ENCODE peak calls at places on chromosome 4, in eight cellular contexts. C is WERI-Rb-1, J is heart left ventricle, A is pancreas, N is H1, K is nephron progenitor cell, G is glutamatergic neuron, V is cardiac fibroblast. Q is an unnamed sample.

GRCh38 chr4:3261411-3262207 is 12.7 kb downstream of the MSANTD1 start:
- DNase-seq in C (peak; percentile 6), G (no peak), K (no peak), A (peak; percentile 6), N (no peak), V (no peak), J (no peak), Q (peak; percentile 20)

GRCh38 chr4:106287353-106287969 is 28.5 kb downstream of the TBCK start:
- DNase-seq in V (peak; percentile 87), N (no peak), K (no peak), J (no peak), G (no peak), C (no peak), A (no peak), Q (no peak)

GRCh38 chr4:66741081-66741480 is 804.2 kb downstream of the CENPC start:
- DNase-seq in V (no peak), C (no peak), J (no peak), G (no peak), N (no peak), A (no peak), K (no peak), Q (no peak)

GRCh38 chr4:154961263-154961662 is 180.2 kb downstream of the RBM46 start:
- DNase-seq in G (no peak), V (no peak), A (no peak), J (no peak), C (no peak), N (no peak), K (no peak), Q (no peak)

GRCh38 chr4:168304744-168305459 is 13.7 kb downstream of the DDX60 start:
- DNase-seq in V (peak; percentile 29), G (no peak), A (no peak), C (no peak), N (no peak), K (no peak), J (no peak), Q (no peak)

GRCh38 chr4:4694296-4694772 is 152.5 kb upstream of the STX18 start:
- DNase-seq in C (peak; percentile 30), J (peak; percentile 70), G (no peak), N (peak; percentile 21), V (peak; percentile 31), A (peak; percentile 30), K (no peak), Q (peak; percentile 55)

GRCh38 chr4:100907465-100908454 is 389.9 kb upstream of the EMCN start:
- DNase-seq in N (no peak), J (no peak), G (no peak), V (peak; percentile 43), C (no peak), K (no peak), A (no peak), Q (no peak)

GRCh38 chr4:159504634-159505033 is 401.8 kb downstream of the RAPGEF2 start:
- DNase-seq in K (no peak), J (no peak), N (no peak), G (no peak), V (peak; percentile 48), A (no peak), C (no peak), Q (no peak)

GRCh38 chr4:141102367-141102766 is 30.9 kb downstream of the RNF150 start:
- DNase-seq in V (peak; percentile 29), G (no peak), J (no peak), N (no peak), K (no peak), A (no peak), C (no peak), Q (no peak)

GRCh38 chr4:87011340-87012034 is 76.7 kb downstream of the AFF1 start:
- DNase-seq in V (peak; percentile 90), K (no peak), C (no peak), G (no peak), N (no peak), A (no peak), J (no peak), Q (no peak)

GRCh38 chr4:160423879-160424451 is 1321.1 kb downstream of the RAPGEF2 start:
- DNase-seq in J (no peak), G (no peak), A (no peak), V (peak; percentile 13), K (no peak), C (no peak), N (no peak), Q (no peak)

GRCh38 chr4:25863347-25863784 is 578 bp upstream of the SEL1L3 start:
- DNase-seq in G (peak; percentile 50), A (peak; percentile 78), K (peak; percentile 35), V (no peak), J (no peak), C (peak; percentile 44), N (peak; percentile 21), Q (no peak)

GRCh38 chr4:48380583-48381167 is 39.3 kb downstream of the SLAIN2 start:
- DNase-seq in A (no peak), J (no peak), V (no peak), N (no peak), C (no peak), G (no peak), K (no peak), Q (no peak)

DNA sequence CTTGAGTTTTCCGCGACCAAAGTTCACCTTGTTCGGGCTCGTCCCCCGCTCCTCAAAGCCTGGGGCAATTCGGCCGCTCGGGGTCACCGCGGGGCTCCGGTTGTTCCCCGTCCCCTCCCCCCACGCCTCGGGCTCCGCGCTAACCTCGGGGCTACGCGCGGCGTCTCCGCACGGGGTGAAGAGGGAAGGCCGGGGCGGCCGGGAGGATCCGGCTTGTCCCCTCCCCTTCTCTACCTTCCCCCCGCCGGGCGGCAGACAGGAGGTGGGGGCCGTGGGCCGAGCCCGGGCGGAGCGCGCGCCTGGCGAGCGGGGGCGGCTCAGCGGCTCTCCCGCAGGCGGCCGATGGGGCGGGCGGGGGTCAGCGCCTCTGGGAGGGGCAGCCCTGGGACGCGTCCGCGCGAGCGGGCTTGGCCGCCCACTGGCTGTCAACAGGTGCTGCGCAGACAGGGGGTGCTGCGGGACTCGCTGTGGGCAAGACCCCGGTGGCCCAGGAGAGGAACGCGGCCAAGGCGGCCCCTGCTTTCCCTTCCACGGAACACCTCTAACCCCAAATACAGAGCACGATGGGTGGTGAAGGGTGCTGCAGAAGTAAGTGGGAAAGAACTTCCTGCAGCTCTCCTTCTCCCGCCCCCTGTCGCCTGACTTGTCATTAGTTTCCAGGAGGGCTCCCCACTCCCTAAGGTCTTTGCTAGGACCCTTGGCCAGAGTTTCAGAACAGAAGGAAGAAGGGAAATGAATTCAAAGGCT is at the start of gene PDGFC:
- DNase-seq in A (peak; percentile 78), V (peak; percentile 78), G (peak; percentile 63), N (no peak), J (peak; percentile 83), K (peak; percentile 88), C (peak; percentile 91), Q (peak; percentile 52)
- TF ChIP-seq CTCF in A (peak; percentile 32), V (peak; percentile 38), G (no peak), N (peak; percentile 33), J (peak; percentile 57), K (peak; percentile 30), C (peak; percentile 74), Q (peak; percentile 32)

DNA sequence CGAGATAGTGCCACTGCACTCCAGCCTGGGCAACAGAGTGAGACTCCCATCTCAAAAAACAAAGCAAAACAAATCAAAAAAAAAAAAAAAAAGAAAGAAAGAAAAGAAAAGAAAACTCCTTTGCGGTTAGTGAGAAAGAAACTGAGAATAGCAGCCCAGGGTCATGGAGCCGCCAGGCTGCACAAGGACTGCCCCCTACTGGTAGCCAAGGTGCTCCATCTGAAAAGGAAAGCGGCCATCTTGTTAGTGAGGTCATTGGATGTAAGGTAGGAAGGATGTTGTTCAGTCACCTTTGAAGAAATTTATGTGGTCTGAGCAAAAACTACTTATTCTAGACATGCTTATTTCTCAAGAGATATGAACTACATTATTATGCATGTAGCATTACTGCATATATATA is 660.6 kb upstream of the TENM3 start:
- DNase-seq in N (no peak), K (no peak), J (no peak), A (no peak), V (no peak), G (no peak), C (no peak), Q (no peak)
- TF ChIP-seq CTCF in N (peak; percentile 58), K (no peak), J (no peak), A (no peak), V (peak; percentile 9), G (peak; percentile 33), C (peak; percentile 51), Q (no peak)

GRCh38 chr4:78588894-78589545 is 37.5 kb downstream of the ANXA3 start:
- DNase-seq in K (no peak), A (no peak), V (no peak), G (no peak), N (no peak), C (no peak), J (no peak), Q (no peak)

GRCh38 chr4:78591404-78591803 is 39.8 kb downstream of the ANXA3 start:
- DNase-seq in N (no peak), K (no peak), C (no peak), G (no peak), V (peak; percentile 19), J (no peak), A (no peak), Q (no peak)

GRCh38 chr4:78596111-78596742 is 44.7 kb downstream of the ANXA3 start:
- DNase-seq in N (no peak), C (no peak), V (no peak), J (no peak), G (no peak), K (no peak), A (no peak), Q (no peak)

DNA sequence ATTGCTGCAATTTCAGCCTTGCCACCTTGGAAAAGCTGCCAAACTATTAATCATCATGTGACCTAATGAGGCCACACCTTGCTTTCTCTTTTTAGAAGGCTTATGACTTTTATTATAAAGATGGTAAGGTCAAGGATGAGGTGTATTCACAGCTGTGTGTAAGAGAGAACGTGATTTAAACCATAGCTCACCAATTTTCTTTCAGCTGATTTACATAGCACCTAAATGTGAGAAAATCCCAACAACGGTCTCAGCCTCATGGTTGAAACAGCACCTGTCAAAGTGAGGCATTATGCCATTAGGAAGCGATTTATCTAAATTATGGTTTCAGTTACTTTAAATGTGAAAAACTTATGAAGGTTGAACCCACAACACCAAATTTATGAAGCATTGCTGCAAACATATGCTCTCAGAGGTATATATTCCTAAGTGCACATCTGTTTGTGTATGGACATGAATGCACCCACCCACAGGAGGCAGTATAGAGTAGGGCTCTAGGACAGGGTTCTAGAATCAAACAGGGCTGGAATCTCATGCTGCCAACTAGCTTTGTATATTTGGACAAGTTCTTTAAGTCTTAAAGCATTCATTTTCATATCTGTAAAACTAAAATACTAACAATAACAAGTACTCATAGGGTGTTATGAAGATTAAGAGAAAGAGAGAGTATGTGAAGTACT is 40.7 kb downstream of the ANXA3 start:
- DNase-seq in K (no peak), V (no peak), N (no peak), G (no peak), C (no peak), J (no peak), A (no peak), Q (no peak)
- TF ChIP-seq CTCF in K (peak; percentile 35), V (peak; percentile 40), N (peak; percentile 75), G (no peak), C (peak; percentile 42), J (peak; percentile 12), A (no peak), Q (no peak)

DNA sequence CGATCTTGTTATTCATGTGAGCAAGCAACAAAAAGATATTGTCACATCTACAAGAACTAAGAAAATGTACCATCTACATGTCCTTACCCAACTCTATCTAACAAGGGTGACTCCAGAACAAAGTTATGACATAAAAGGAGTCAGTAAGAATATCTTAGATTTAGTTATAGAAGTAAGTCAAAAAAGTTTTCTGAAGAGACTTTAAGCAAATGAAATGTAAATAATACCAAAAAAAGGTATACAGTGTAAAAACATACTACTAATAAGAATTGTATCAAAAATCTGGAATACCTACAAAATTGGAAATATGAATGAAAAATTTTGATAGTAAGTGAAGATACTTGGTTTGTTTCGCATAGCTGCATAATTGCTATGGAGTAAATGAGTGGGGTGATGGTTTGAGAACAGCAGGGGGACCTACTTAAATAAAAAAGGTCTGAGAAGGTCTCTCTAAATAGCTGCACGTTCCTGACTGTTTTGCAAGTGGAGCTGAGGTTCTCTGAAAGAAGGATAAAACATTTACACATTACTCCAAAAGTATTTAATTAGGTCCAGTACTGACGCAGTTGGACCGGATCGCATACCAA is 51.0 kb upstream of the ENPP6 start:
- DNase-seq in K (no peak), V (peak; percentile 34), A (no peak), G (no peak), J (no peak), N (no peak), C (no peak), Q (no peak)
- TF ChIP-seq CTCF in K (no peak), V (no peak), A (no peak), G (no peak), J (no peak), N (no peak), C (no peak), Q (no peak)